ENCODE peak calls at places on chromosomes 13 and 19, in six cellular contexts. D is HEK293T, L is HT-29, V is ELR, U is cardiac fibroblast, S is fibroblast of the aortic adventitia. X is an unnamed sample.

GRCh38 chr19:2885736-2886135 is 15.0 kb upstream of the ZNF57 start:
- DNase-seq in D (no peak), L (no peak), V (no peak), U (no peak), S (no peak), X (no peak)

GRCh38 chr19:57803594-57804325 is 11.0 kb downstream of the ZNF552 start:
- DNase-seq in D (no peak), L (peak), V (peak), U (peak), S (peak), X (peak)

GRCh38 chr13:21549633-21550032 is 54.3 kb downstream of the MICU2 start:
- DNase-seq in D (no peak), L (no peak), V (no peak), U (peak), S (no peak), X (no peak)

GRCh38 chr19:23118400-23118799 is 1.6 kb downstream of the ZNF730 start:
- DNase-seq in D (no peak), L (no peak), V (peak), U (no peak), S (no peak), X (no peak)

GRCh38 chr19:1529430-1529816 is 5.5 kb downstream of the PLK5 start:
- DNase-seq in D (no peak), L (no peak), V (no peak), U (no peak), S (no peak), X (no peak)

GRCh38 chr13:24632382-24633121 is 47.7 kb upstream of the ATP12A start:
- DNase-seq in D (no peak), L (no peak), V (peak), U (no peak), S (no peak), X (no peak)

GRCh38 chr19:18197941-18198340 is 4.9 kb downstream of the MPV17L2 start:
- DNase-seq in D (no peak), L (no peak), V (no peak), U (no peak), S (no peak), X (no peak)

GRCh38 chr13:46101488-46102289 is 3.1 kb downstream of the CPB2 start:
- DNase-seq in D (no peak), L (no peak), V (no peak), U (no peak), S (no peak), X (no peak)

GRCh38 chr13:97268772-97269171 is 46.6 kb downstream of the MBNL2 start:
- DNase-seq in D (no peak), L (no peak), V (no peak), U (peak), S (no peak), X (no peak)

GRCh38 chr19:860481-861098 is 1.1 kb downstream of the CFD start:
- DNase-seq in D (peak), L (peak), V (peak), U (peak), S (peak), X (peak)

GRCh38 chr13:46804391-46804815 is 7.4 kb upstream of the ESD start:
- DNase-seq in D (no peak), L (no peak), V (peak), U (peak), S (peak), X (no peak)

GRCh38 chr13:76289558-76289957 is 596.6 kb downstream of the KCTD12 start:
- DNase-seq in D (no peak), L (no peak), V (no peak), U (no peak), S (no peak), X (no peak)

GRCh38 chr13:80524447-80525215 is 183.7 kb upstream of the SPRY2 start:
- DNase-seq in D (no peak), L (no peak), V (peak), U (no peak), S (peak), X (no peak)

GRCh38 chr19:38229585-38230073 is 5.6 kb upstream of the DPF1 start:
- DNase-seq in D (peak), L (no peak), V (peak), U (peak), S (peak), X (peak)

GRCh38 chr13:105937451-105937850 is 598.0 kb downstream of the EFNB2 start:
- DNase-seq in D (no peak), L (no peak), V (peak), U (no peak), S (no peak), X (no peak)

GRCh38 chr19:55781112-55781511 is 12.2 kb downstream of the RFPL4AL1 start:
- DNase-seq in D (no peak), L (no peak), V (no peak), U (no peak), S (no peak), X (no peak)

GRCh38 chr13:29292045-29292444 is 303.4 kb downstream of the SLC7A1 start:
- DNase-seq in D (no peak), L (no peak), V (no peak), U (no peak), S (no peak), X (no peak)

GRCh38 chr13:21703846-21704245 is 33.0 kb downstream of the FGF9 start:
- DNase-seq in D (no peak), L (peak), V (peak), U (no peak), S (no peak), X (no peak)

GRCh38 chr13:36193151-36193855 is 21.1 kb downstream of the SOHLH2 start:
- DNase-seq in D (no peak), L (no peak), V (peak), U (peak), S (peak), X (no peak)

GRCh38 chr19:30312582-30313352 is 59.4 kb upstream of the ZNF536 start:
- DNase-seq in D (peak), L (no peak), V (no peak), U (no peak), S (no peak), X (no peak)

GRCh38 chr19:18762125-18763023 is 28.7 kb downstream of the COMP start:
- DNase-seq in D (no peak), L (peak), V (no peak), U (peak), S (peak), X (no peak)

GRCh38 chr19:5651361-5651760 is 28.5 kb downstream of the SAFB start:
- DNase-seq in D (no peak), L (no peak), V (no peak), U (no peak), S (no peak), X (no peak)

GRCh38 chr19:48445256-48445605 is 552 bp upstream of the GRWD1 start:
- DNase-seq in D (peak), L (peak), V (peak), U (peak), S (peak), X (no peak)

GRCh38 chr19:16076958-16077611 is 790 bp downstream of the TPM4 start:
- DNase-seq in D (peak), L (no peak), V (peak), U (peak), S (no peak), X (peak)

GRCh38 chr19:15443838-15444237 is 5.9 kb downstream of the WIZ start:
- DNase-seq in D (no peak), L (no peak), V (no peak), U (no peak), S (peak), X (no peak)